ENCODE peak calls at places on chromosomes 16 and 17, in eight cellular contexts. T is SK-N-SH; I is NCI-H748 treated with DMSO at 0.1 percent for 48 hours; N is stimulated activated CD4-positive, alpha-beta T cell treated with anti-CD3 and anti-CD28 coated beads, Interleukin-4, amount 100 ng/mL, for 4 hours; A is activated naive CD4-positive, alpha-beta T cell; Y is HEK293T; P is CD4-positive, alpha-beta T cell; F is NCI-H69. J is an unnamed sample.

GRCh38 chr17:47905221-47905733 is 9.2 kb downstream of the SP2 start:
- DNase-seq in Y (no peak), N (no peak), F (no peak), T (no peak), A (no peak), I (no peak), P (no peak), J (no peak)

GRCh38 chr17:66957343-66957742 is 7.2 kb upstream of the CACNG4 start:
- DNase-seq in P (no peak), N (no peak), I (no peak), F (no peak), A (no peak), Y (no peak), T (no peak), J (no peak)

GRCh38 chr17:41559548-41559947 is 12.3 kb downstream of the KRT9 start:
- DNase-seq in N (no peak), Y (no peak), P (no peak), T (no peak), F (no peak), I (no peak), A (no peak), J (no peak)

GRCh38 chr16:72848759-72849664 is 198.9 kb downstream of the ZFHX3 start:
- DNase-seq in T (peak; percentile 82), N (no peak), F (peak; percentile 87), Y (peak; percentile 11), I (peak; percentile 16), A (no peak), P (no peak), J (no peak)

GRCh38 chr17:46984892-46985291 is 5.8 kb upstream of the RPRML start:
- DNase-seq in A (no peak), T (no peak), F (peak; percentile 90), Y (no peak), N (no peak), P (no peak), I (no peak), J (no peak)

GRCh38 chr16:57988929-57989328 is 11.5 kb downstream of the ZNF319 start:
- DNase-seq in N (no peak), Y (no peak), I (no peak), F (peak; percentile 51), T (no peak), P (no peak), A (no peak), J (no peak)

GRCh38 chr17:67110619-67111018 is 66.3 kb downstream of the CACNG1 start:
- DNase-seq in P (no peak), A (no peak), I (no peak), N (no peak), T (no peak), F (peak; percentile 36), Y (no peak), J (no peak)

GRCh38 chr17:42559076-42559475 is 2.9 kb upstream of the COASY start:
- DNase-seq in P (no peak), T (no peak), N (no peak), Y (no peak), I (no peak), A (no peak), F (peak; percentile 47), J (no peak)

GRCh38 chr17:19702231-19702641 is 14.1 kb downstream of the SLC47A2 start:
- DNase-seq in Y (peak; percentile 3), A (no peak), P (no peak), F (no peak), N (no peak), I (no peak), T (no peak), J (no peak)

GRCh38 chr16:1983544-1984346 is at the start of gene GFER:
- DNase-seq in T (peak; percentile 99), F (peak; percentile 98), A (peak; percentile 23), I (peak; percentile 62), Y (peak; percentile 93), N (peak; percentile 70), P (peak; percentile 67), J (no peak)

GRCh38 chr17:49545811-49546545 is 29.7 kb upstream of the NXPH3 start:
- DNase-seq in P (no peak), I (no peak), T (peak; percentile 39), A (no peak), Y (no peak), N (no peak), F (no peak), J (no peak)

GRCh38 chr17:62995377-62995885 is 29.4 kb downstream of the TANC2 start:
- DNase-seq in T (peak; percentile 40), F (peak; percentile 29), A (no peak), N (no peak), I (no peak), Y (peak; percentile 45), P (no peak), J (no peak)

GRCh38 chr17:74449773-74450172 is 16.7 kb upstream of the CD300A start:
- DNase-seq in A (no peak), T (no peak), F (no peak), P (no peak), N (no peak), Y (no peak), I (no peak), J (no peak)

GRCh38 chr16:3773663-3774062 is 56.3 kb upstream of the TRAP1 start:
- DNase-seq in N (no peak), A (no peak), P (no peak), Y (no peak), F (no peak), T (no peak), I (no peak), J (no peak)

J was measured in stimulated activated CD8-positive, alpha-beta memory T cell treated with anti-CD3 and anti-CD28 coated beads, Interleukin-4, amount 100 ng/mL, for 1 hour.